ENCODE peak calls at places on chromosomes 2 and 18, in four cellular contexts. C is cardiac muscle cell, X is astrocyte of the cerebellum, Q is posterior cingulate gyrus. V is an unnamed sample.

GRCh38 chr2:10141736-10142639 is 19.4 kb downstream of the RRM2 start:
- DNase-seq in C (peak; percentile 29), X (no peak), Q (peak; percentile 83), V (peak; percentile 52)

GRCh38 chr2:21424375-21424774 is 300.6 kb downstream of the TDRD15 start:
- DNase-seq in C (no peak), X (no peak), Q (no peak), V (no peak)

GRCh38 chr2:89845532-89845931 is 1154.1 kb downstream of the RPIA start:
- DNase-seq in C (no peak), X (no peak), Q (no peak), V (no peak)

GRCh38 chr2:24730481-24730880 is 62.7 kb downstream of the PTRHD1 start:
- DNase-seq in C (no peak), X (no peak), Q (no peak), V (no peak)

GRCh38 chr2:28423856-28424605 is 31.4 kb downstream of the FOSL2 start:
- DNase-seq in C (no peak), X (no peak), Q (peak; percentile 10), V (no peak)

GRCh38 chr2:156541706-156542105 is 105.5 kb downstream of the GPD2 start:
- DNase-seq in C (no peak), X (no peak), Q (no peak), V (no peak)

GRCh38 chr2:137828624-137829023 is 135.6 kb upstream of the HNMT start:
- DNase-seq in C (no peak), X (no peak), Q (no peak), V (no peak)

GRCh38 chr18:58862851-58863538 is 1.7 kb upstream of the ZNF532 start:
- DNase-seq in C (no peak), X (no peak), Q (peak; percentile 85), V (no peak)

GRCh38 chr2:101406867-101407266 is 19.6 kb upstream of the CREG2 start:
- DNase-seq in C (no peak), X (peak; percentile 38), Q (no peak), V (peak; percentile 71)

GRCh38 chr2:229922449-229923386 is at the start of gene FBXO36:
- DNase-seq in C (peak; percentile 91), X (no peak), Q (peak; percentile 98), V (peak; percentile 83)

GRCh38 chr2:68134120-68134519 is 23.6 kb upstream of the PNO1 start:
- DNase-seq in C (no peak), X (no peak), Q (no peak), V (no peak)

GRCh38 chr18:34709631-34710429 is at the start of gene DTNA:
- DNase-seq in C (peak; percentile 32), X (peak; percentile 84), Q (no peak), V (peak; percentile 65)

GRCh38 chr2:96248624-96249023 is 17.2 kb downstream of the TMEM127 start:
- DNase-seq in C (no peak), X (no peak), Q (no peak), V (no peak)

GRCh38 chr2:178128836-178129630 is 16.8 kb downstream of the RBM45 start:
- DNase-seq in C (no peak), X (no peak), Q (no peak), V (no peak)

GRCh38 chr2:162968306-162968705 is 129.7 kb upstream of the KCNH7 start:
- DNase-seq in C (peak; percentile 12), X (no peak), Q (no peak), V (no peak)

GRCh38 chr18:62226047-62226446 is 39.0 kb downstream of the RELCH start:
- DNase-seq in C (no peak), X (no peak), Q (no peak), V (no peak)

GRCh38 chr2:1625281-1626001 is 118.9 kb downstream of the PXDN start:
- DNase-seq in C (no peak), X (peak; percentile 76), Q (peak; percentile 89), V (no peak)

GRCh38 chr18:13164406-13164805 is 54.2 kb upstream of the LDLRAD4 start:
- DNase-seq in C (no peak), X (no peak), Q (no peak), V (no peak)

GRCh38 chr2:222756951-222757645 is 85.6 kb downstream of the MOGAT1 start:
- DNase-seq in C (no peak), X (no peak), Q (no peak), V (no peak)

GRCh38 chr2:69637923-69638322 is 5.6 kb downstream of the AAK1 start:
- DNase-seq in C (no peak), X (no peak), Q (no peak), V (no peak)

GRCh38 chr18:24678626-24679025 is 218.2 kb downstream of the HRH4 start:
- DNase-seq in C (no peak), X (no peak), Q (no peak), V (no peak)

GRCh38 chr2:235614900-235615712 is 121.3 kb downstream of the AGAP1 start:
- DNase-seq in C (no peak), X (peak; percentile 51), Q (peak; percentile 97), V (no peak)